ENCODE peak calls at places on chromosomes 12 and 14, in nine cellular contexts. One of them, this sample, is unnamed.

GRCh38 chr14:50705026-50705593 is 37.0 kb upstream of the SAV1 start:
- DNase-seq in PC-3: no peak
- DNase-seq in neural progenitor cell: no peak
- DNase-seq in endodermal cell: no peak
- DNase-seq in psoas muscle: no peak
- DNase-seq in right lobe of liver: no peak
- DNase-seq in pancreas: no peak
- DNase-seq in uterus: no peak
- DNase-seq in body of pancreas: no peak
- DNase-seq in this sample: no peak

GRCh38 chr12:53499261-53500118 is at the start of gene MAP3K12:
- DNase-seq in neural progenitor cell: peak; percentile 89
- DNase-seq in pancreas: peak; percentile 53
- DNase-seq in uterus: peak; percentile 79
- DNase-seq in right lobe of liver: peak; percentile 68
- DNase-seq in endodermal cell: peak; percentile 93
- DNase-seq in body of pancreas: no peak
- DNase-seq in psoas muscle: peak; percentile 81
- DNase-seq in PC-3: peak; percentile 42
- DNase-seq in this sample: peak; percentile 64

GRCh38 chr14:84006643-84007137 is 1523.3 kb upstream of the FLRT2 start:
- DNase-seq in uterus: peak; percentile 40
- DNase-seq in PC-3: peak; percentile 8
- DNase-seq in endodermal cell: peak; percentile 50
- DNase-seq in pancreas: no peak
- DNase-seq in neural progenitor cell: peak; percentile 49
- DNase-seq in body of pancreas: no peak
- DNase-seq in psoas muscle: no peak
- DNase-seq in right lobe of liver: no peak
- DNase-seq in this sample: no peak

GRCh38 chr14:93120522-93120921 is 4.8 kb upstream of the ITPK1 start:
- DNase-seq in uterus: no peak
- DNase-seq in PC-3: no peak
- DNase-seq in psoas muscle: no peak
- DNase-seq in endodermal cell: no peak
- DNase-seq in neural progenitor cell: no peak
- DNase-seq in pancreas: no peak
- DNase-seq in right lobe of liver: no peak
- DNase-seq in body of pancreas: no peak
- DNase-seq in this sample: no peak

GRCh38 chr12:65590318-65590717 is 234.0 kb upstream of the HMGA2 start:
- DNase-seq in uterus: no peak
- DNase-seq in endodermal cell: no peak
- DNase-seq in pancreas: no peak
- DNase-seq in body of pancreas: no peak
- DNase-seq in right lobe of liver: no peak
- DNase-seq in psoas muscle: no peak
- DNase-seq in neural progenitor cell: no peak
- DNase-seq in PC-3: no peak
- DNase-seq in this sample: no peak

GRCh38 chr12:112944028-112944690 is 5.9 kb downstream of the OAS3 start:
- DNase-seq in uterus: no peak
- DNase-seq in pancreas: no peak
- DNase-seq in psoas muscle: no peak
- DNase-seq in right lobe of liver: no peak
- DNase-seq in endodermal cell: peak; percentile 58
- DNase-seq in neural progenitor cell: no peak
- DNase-seq in PC-3: no peak
- DNase-seq in body of pancreas: no peak
- DNase-seq in this sample: no peak

GRCh38 chr12:24470050-24470449 is 478.9 kb downstream of the BCAT1 start:
- DNase-seq in endodermal cell: no peak
- DNase-seq in pancreas: no peak
- DNase-seq in uterus: no peak
- DNase-seq in neural progenitor cell: no peak
- DNase-seq in right lobe of liver: no peak
- DNase-seq in psoas muscle: no peak
- DNase-seq in PC-3: no peak
- DNase-seq in body of pancreas: no peak
- DNase-seq in this sample: no peak

GRCh38 chr12:121673013-121673441 is 3.6 kb upstream of the MORN3 start:
- DNase-seq in neural progenitor cell: no peak
- DNase-seq in body of pancreas: peak; percentile 82
- DNase-seq in uterus: no peak
- DNase-seq in right lobe of liver: no peak
- DNase-seq in endodermal cell: peak; percentile 84
- DNase-seq in pancreas: peak; percentile 82
- DNase-seq in psoas muscle: no peak
- DNase-seq in PC-3: no peak
- DNase-seq in this sample: peak; percentile 33

GRCh38 chr12:111129149-111129548 is 208.8 kb upstream of the MYL2 start:
- DNase-seq in psoas muscle: no peak
- DNase-seq in uterus: no peak
- DNase-seq in pancreas: no peak
- DNase-seq in PC-3: no peak
- DNase-seq in body of pancreas: no peak
- DNase-seq in right lobe of liver: no peak
- DNase-seq in endodermal cell: no peak
- DNase-seq in neural progenitor cell: no peak
- DNase-seq in this sample: no peak

GRCh38 chr12:101042211-101042610 is 167.8 kb downstream of the SLC5A8 start:
- DNase-seq in pancreas: peak; percentile 77
- DNase-seq in uterus: no peak
- DNase-seq in neural progenitor cell: no peak
- DNase-seq in psoas muscle: no peak
- DNase-seq in endodermal cell: no peak
- DNase-seq in right lobe of liver: no peak
- DNase-seq in body of pancreas: peak; percentile 73
- DNase-seq in PC-3: no peak
- DNase-seq in this sample: no peak

GRCh38 chr14:55851961-55852360 is 266.2 kb upstream of the PELI2 start:
- DNase-seq in neural progenitor cell: no peak
- DNase-seq in psoas muscle: no peak
- DNase-seq in endodermal cell: no peak
- DNase-seq in right lobe of liver: no peak
- DNase-seq in pancreas: no peak
- DNase-seq in PC-3: no peak
- DNase-seq in uterus: no peak
- DNase-seq in body of pancreas: no peak
- DNase-seq in this sample: no peak

GRCh38 chr12:23066095-23066494 is 441.1 kb downstream of the ETNK1 start:
- DNase-seq in right lobe of liver: no peak
- DNase-seq in uterus: no peak
- DNase-seq in pancreas: no peak
- DNase-seq in endodermal cell: no peak
- DNase-seq in body of pancreas: no peak
- DNase-seq in psoas muscle: no peak
- DNase-seq in neural progenitor cell: no peak
- DNase-seq in PC-3: no peak
- DNase-seq in this sample: no peak

GRCh38 chr14:86574026-86574777 is 1044.3 kb downstream of the FLRT2 start:
- DNase-seq in psoas muscle: no peak
- DNase-seq in right lobe of liver: no peak
- DNase-seq in PC-3: peak; percentile 40
- DNase-seq in body of pancreas: no peak
- DNase-seq in pancreas: no peak
- DNase-seq in neural progenitor cell: no peak
- DNase-seq in uterus: no peak
- DNase-seq in endodermal cell: no peak
- DNase-seq in this sample: no peak

GRCh38 chr12:45509621-45510020 is 219.9 kb upstream of the ARID2 start:
- DNase-seq in right lobe of liver: no peak
- DNase-seq in PC-3: no peak
- DNase-seq in pancreas: no peak
- DNase-seq in neural progenitor cell: no peak
- DNase-seq in body of pancreas: no peak
- DNase-seq in uterus: no peak
- DNase-seq in psoas muscle: no peak
- DNase-seq in endodermal cell: no peak
- DNase-seq in this sample: no peak

GRCh38 chr14:84591827-84592540 is 938.0 kb upstream of the FLRT2 start:
- DNase-seq in body of pancreas: peak; percentile 51
- DNase-seq in neural progenitor cell: no peak
- DNase-seq in endodermal cell: no peak
- DNase-seq in PC-3: no peak
- DNase-seq in psoas muscle: no peak
- DNase-seq in pancreas: peak; percentile 39
- DNase-seq in right lobe of liver: no peak
- DNase-seq in uterus: no peak
- DNase-seq in this sample: no peak

GRCh38 chr12:89059061-89059460 is 293.2 kb downstream of the DUSP6 start:
- DNase-seq in psoas muscle: no peak
- DNase-seq in PC-3: no peak
- DNase-seq in neural progenitor cell: no peak
- DNase-seq in right lobe of liver: no peak
- DNase-seq in endodermal cell: no peak
- DNase-seq in body of pancreas: no peak
- DNase-seq in pancreas: no peak
- DNase-seq in uterus: no peak
- DNase-seq in this sample: no peak
- TF ChIP-seq CTCF in psoas muscle: no peak
- TF ChIP-seq CTCF in PC-3: no peak
- TF ChIP-seq CTCF in neural progenitor cell: no peak
- TF ChIP-seq CTCF in right lobe of liver: no peak
- TF ChIP-seq CTCF in endodermal cell: no peak
- TF ChIP-seq CTCF in body of pancreas: no peak
- TF ChIP-seq CTCF in pancreas: no peak
- TF ChIP-seq CTCF in uterus: no peak
- TF ChIP-seq CTCF in this sample: no peak

GRCh38 chr12:79932393-79932792 is 2.5 kb downstream of the PPP1R12A start:
- DNase-seq in pancreas: no peak
- DNase-seq in neural progenitor cell: no peak
- DNase-seq in uterus: no peak
- DNase-seq in body of pancreas: no peak
- DNase-seq in psoas muscle: no peak
- DNase-seq in PC-3: no peak
- DNase-seq in right lobe of liver: no peak
- DNase-seq in endodermal cell: no peak
- DNase-seq in this sample: no peak

GRCh38 chr12:79926951-79927350 is 7.9 kb downstream of the PPP1R12A start:
- DNase-seq in PC-3: no peak
- DNase-seq in pancreas: no peak
- DNase-seq in uterus: no peak
- DNase-seq in right lobe of liver: no peak
- DNase-seq in psoas muscle: no peak
- DNase-seq in neural progenitor cell: no peak
- DNase-seq in endodermal cell: no peak
- DNase-seq in body of pancreas: no peak
- DNase-seq in this sample: no peak

GRCh38 chr12:79925492-79925891 is 9.4 kb downstream of the PPP1R12A start:
- DNase-seq in uterus: no peak
- DNase-seq in right lobe of liver: no peak
- DNase-seq in psoas muscle: no peak
- DNase-seq in neural progenitor cell: no peak
- DNase-seq in pancreas: no peak
- DNase-seq in body of pancreas: no peak
- DNase-seq in endodermal cell: no peak
- DNase-seq in PC-3: no peak
- DNase-seq in this sample: no peak

GRCh38 chr12:79927772-79928474 is 7.0 kb downstream of the PPP1R12A start:
- DNase-seq in pancreas: no peak
- DNase-seq in psoas muscle: no peak
- DNase-seq in PC-3: no peak
- DNase-seq in neural progenitor cell: no peak
- DNase-seq in uterus: no peak
- DNase-seq in right lobe of liver: no peak
- DNase-seq in endodermal cell: no peak
- DNase-seq in body of pancreas: no peak
- DNase-seq in this sample: no peak

GRCh38 chr12:79929065-79929464 is 5.8 kb downstream of the PPP1R12A start:
- DNase-seq in pancreas: no peak
- DNase-seq in uterus: no peak
- DNase-seq in endodermal cell: no peak
- DNase-seq in body of pancreas: no peak
- DNase-seq in psoas muscle: no peak
- DNase-seq in neural progenitor cell: peak; percentile 65
- DNase-seq in PC-3: no peak
- DNase-seq in right lobe of liver: no peak
- DNase-seq in this sample: no peak
- H3K4me1 ChIP-seq in pancreas: peaks cover 17% of the 10 kb centered on the region
- H3K4me1 ChIP-seq in uterus: no peaks in the 10 kb centered on the region
- H3K4me1 ChIP-seq in endodermal cell: no peaks in the 10 kb centered on the region
- H3K4me1 ChIP-seq in body of pancreas: peaks cover 16% of the 10 kb centered on the region
- H3K4me1 ChIP-seq in psoas muscle: peaks cover 29% of the 10 kb centered on the region
- H3K4me1 ChIP-seq in neural progenitor cell: peaks cover 15% of the 10 kb centered on the region
- H3K4me1 ChIP-seq in PC-3: peaks cover 9% of the 10 kb centered on the region
- H3K4me1 ChIP-seq in right lobe of liver: no peaks in the 10 kb centered on the region
- H3K4me1 ChIP-seq in this sample: no peaks in the 10 kb centered on the region

GRCh38 chr12:107135177-107135576 is 41.8 kb upstream of the CRY1 start:
- DNase-seq in uterus: no peak
- DNase-seq in pancreas: no peak
- DNase-seq in neural progenitor cell: no peak
- DNase-seq in endodermal cell: peak; percentile 83
- DNase-seq in right lobe of liver: no peak
- DNase-seq in PC-3: no peak
- DNase-seq in psoas muscle: no peak
- DNase-seq in body of pancreas: no peak
- DNase-seq in this sample: no peak

GRCh38 chr12:107130830-107131760 is 37.7 kb upstream of the CRY1 start:
- DNase-seq in psoas muscle: no peak
- DNase-seq in endodermal cell: no peak
- DNase-seq in pancreas: no peak
- DNase-seq in body of pancreas: no peak
- DNase-seq in uterus: no peak
- DNase-seq in right lobe of liver: no peak
- DNase-seq in neural progenitor cell: no peak
- DNase-seq in PC-3: no peak
- DNase-seq in this sample: no peak

GRCh38 chr12:107131832-107132616 is 38.7 kb upstream of the CRY1 start:
- DNase-seq in PC-3: peak; percentile 91
- DNase-seq in neural progenitor cell: peak; percentile 85
- DNase-seq in uterus: no peak
- DNase-seq in endodermal cell: peak; percentile 78
- DNase-seq in pancreas: peak; percentile 27
- DNase-seq in psoas muscle: no peak
- DNase-seq in right lobe of liver: no peak
- DNase-seq in body of pancreas: peak; percentile 13
- DNase-seq in this sample: no peak

GRCh38 chr12:107133462-107133861 is 40.1 kb upstream of the CRY1 start:
- DNase-seq in body of pancreas: no peak
- DNase-seq in endodermal cell: no peak
- DNase-seq in neural progenitor cell: no peak
- DNase-seq in PC-3: peak; percentile 28
- DNase-seq in uterus: no peak
- DNase-seq in right lobe of liver: no peak
- DNase-seq in pancreas: no peak
- DNase-seq in psoas muscle: no peak
- DNase-seq in this sample: no peak

GRCh38 chr12:107134558-107134957 is 41.2 kb upstream of the CRY1 start:
- DNase-seq in endodermal cell: peak; percentile 90
- DNase-seq in body of pancreas: no peak
- DNase-seq in neural progenitor cell: peak; percentile 40
- DNase-seq in uterus: no peak
- DNase-seq in PC-3: peak; percentile 54
- DNase-seq in psoas muscle: no peak
- DNase-seq in pancreas: peak; percentile 15
- DNase-seq in right lobe of liver: no peak
- DNase-seq in this sample: no peak
- TF ChIP-seq CTCF in endodermal cell: peak; percentile 81
- TF ChIP-seq CTCF in body of pancreas: peak; percentile 14
- TF ChIP-seq CTCF in neural progenitor cell: peak; percentile 48
- TF ChIP-seq CTCF in uterus: no peak
- TF ChIP-seq CTCF in PC-3: peak; percentile 76
- TF ChIP-seq CTCF in psoas muscle: no peak
- TF ChIP-seq CTCF in pancreas: no peak
- TF ChIP-seq CTCF in right lobe of liver: peak; percentile 9
- TF ChIP-seq CTCF in this sample: no peak

GRCh38 chr14:71137536-71138235 is 230.4 kb downstream of the PCNX1 start:
- DNase-seq in psoas muscle: no peak
- DNase-seq in body of pancreas: no peak
- DNase-seq in right lobe of liver: no peak
- DNase-seq in neural progenitor cell: no peak
- DNase-seq in endodermal cell: no peak
- DNase-seq in PC-3: no peak
- DNase-seq in uterus: no peak
- DNase-seq in pancreas: no peak
- DNase-seq in this sample: no peak
- H3K4me1 ChIP-seq in psoas muscle: no peaks in the 10 kb centered on the region
- H3K4me1 ChIP-seq in body of pancreas: no peaks in the 10 kb centered on the region
- H3K4me1 ChIP-seq in right lobe of liver: no peaks in the 10 kb centered on the region
- H3K4me1 ChIP-seq in neural progenitor cell: peaks cover 6% of the 10 kb centered on the region
- H3K4me1 ChIP-seq in endodermal cell: no peaks in the 10 kb centered on the region
- H3K4me1 ChIP-seq in PC-3: peaks cover 27% of the 10 kb centered on the region
- H3K4me1 ChIP-seq in uterus: no peaks in the 10 kb centered on the region
- H3K4me1 ChIP-seq in pancreas: no peaks in the 10 kb centered on the region
- H3K4me1 ChIP-seq in this sample: no peaks in the 10 kb centered on the region

This sample was measured in lung.